ENCODE peak calls at places on chromosomes 2 and 18, in five cellular contexts. D, Z, Y, C and T are unnamed samples.

GRCh38 chr2:69798909-69799526 is 30.4 kb upstream of the GMCL1 start:
- DNase-seq in C (no peak), Y (no peak), D (no peak), Z (peak; percentile 97), T (no peak)

GRCh38 chr2:221282386-221282785 is 289.7 kb downstream of the EPHA4 start:
- DNase-seq in Z (no peak), D (no peak), Y (no peak), C (no peak), T (no peak)

GRCh38 chr2:104290566-104290891 is 563.4 kb upstream of the POU3F3 start:
- DNase-seq in Z (no peak), Y (no peak), C (no peak), D (no peak), T (no peak)

GRCh38 chr2:100252811-100253698 is 69.2 kb downstream of the LONRF2 start:
- DNase-seq in D (no peak), Y (no peak), C (no peak), Z (no peak), T (no peak)

GRCh38 chr2:85162746-85163301 is 29.6 kb downstream of the TCF7L1 start:
- DNase-seq in D (no peak), Z (no peak), Y (no peak), C (no peak), T (no peak)

GRCh38 chr18:57961876-57962505 is 82.0 kb upstream of the NEDD4L start:
- DNase-seq in Z (no peak), Y (no peak), C (no peak), D (no peak), T (no peak)

GRCh38 chr2:144133881-144134280 is 386.0 kb downstream of the ZEB2 start:
- DNase-seq in C (no peak), Y (no peak), D (no peak), Z (peak; percentile 47), T (no peak)

GRCh38 chr2:202773576-202773975 is 98.0 kb downstream of the ICA1L start:
- DNase-seq in D (no peak), Y (no peak), Z (no peak), C (no peak), T (no peak)

GRCh38 chr2:61951876-61952275 is 46.4 kb downstream of the COMMD1 start:
- DNase-seq in Z (no peak), Y (no peak), D (no peak), C (no peak), T (no peak)

GRCh38 chr2:237182422-237183123 is 96.9 kb downstream of the COPS8 start:
- DNase-seq in Y (no peak), D (no peak), C (no peak), Z (no peak), T (no peak)
- TF ChIP-seq POLR2AphosphoS5 in Y (no peak), D (no peak), C (no peak), Z (no peak), T (no peak)

DNA sequence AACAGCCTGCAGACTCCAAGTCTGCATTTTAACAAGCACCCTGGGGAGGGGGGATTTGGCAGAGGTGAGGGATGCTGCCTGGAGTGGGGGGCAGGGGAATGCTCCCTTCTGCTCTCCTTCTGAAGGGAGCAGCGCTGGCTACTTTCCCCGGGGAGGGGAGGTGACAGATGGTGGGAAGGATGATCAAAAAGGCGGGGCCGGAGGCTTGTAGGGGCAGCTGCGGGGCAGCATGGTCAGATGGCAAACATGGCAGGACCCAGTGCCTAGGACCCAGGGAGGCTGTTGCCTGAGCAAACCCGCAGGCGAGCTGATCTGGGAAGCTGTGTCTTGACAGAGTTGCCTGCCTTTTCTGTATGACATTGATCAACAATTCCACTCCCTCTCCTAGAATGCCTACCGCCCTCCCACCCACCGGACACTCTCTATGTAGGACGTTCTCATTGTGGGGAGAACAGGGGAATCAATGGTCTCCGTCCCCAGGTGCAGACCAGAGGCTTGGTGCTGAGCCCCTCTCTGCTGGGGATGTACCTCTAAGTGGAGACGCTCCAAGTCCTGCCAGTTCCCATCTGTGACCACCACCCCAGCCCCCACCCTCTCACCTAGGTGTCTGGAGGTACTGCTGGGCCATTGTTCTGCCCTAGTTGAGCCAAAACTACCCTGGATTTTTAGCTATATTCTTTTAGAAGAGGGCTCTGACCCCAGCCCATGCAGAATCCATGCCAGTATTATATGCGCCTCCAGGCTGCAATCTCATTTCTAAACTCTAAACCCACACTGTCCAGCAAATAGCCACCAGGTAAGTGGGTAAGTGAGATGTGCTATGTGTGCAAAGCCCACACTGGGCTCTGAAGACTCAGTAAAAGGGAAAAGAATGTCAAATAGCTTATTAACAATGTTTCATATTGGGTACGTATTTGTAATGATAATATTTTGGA is 89.7 kb upstream of the SEC11C start:
- DNase-seq in Y (no peak), Z (no peak), D (no peak), C (peak; percentile 55), T (no peak)
- TF ChIP-seq TAF1 in Y (no peak), Z (no peak), D (no peak), C (no peak), T (no peak)

GRCh38 chr2:178111743-178112142 is 494 bp upstream of the RBM45 start:
- DNase-seq in D (no peak), Y (no peak), Z (no peak), C (no peak), T (no peak)

GRCh38 chr2:178114462-178114861 is 2.2 kb downstream of the RBM45 start:
- DNase-seq in D (no peak), Y (no peak), Z (no peak), C (no peak), T (no peak)

GRCh38 chr2:178109813-178110212 is 2.4 kb upstream of the RBM45 start:
- DNase-seq in Y (peak; percentile 42), D (peak; percentile 18), C (no peak), Z (peak; percentile 55), T (no peak)

GRCh38 chr2:178110681-178111080 is 1.6 kb upstream of the RBM45 start:
- DNase-seq in Y (no peak), C (no peak), D (no peak), Z (no peak), T (no peak)

GRCh38 chr2:178112202-178113152 is at the start of gene RBM45:
- DNase-seq in Y (peak; percentile 92), C (peak; percentile 94), D (peak; percentile 79), Z (peak; percentile 96), T (peak; percentile 69)
- TF ChIP-seq POLR2AphosphoS5 in Y (peak; percentile 93), C (peak; percentile 78), D (peak; percentile 83), Z (peak; percentile 86), T (peak; percentile 89)

DNA sequence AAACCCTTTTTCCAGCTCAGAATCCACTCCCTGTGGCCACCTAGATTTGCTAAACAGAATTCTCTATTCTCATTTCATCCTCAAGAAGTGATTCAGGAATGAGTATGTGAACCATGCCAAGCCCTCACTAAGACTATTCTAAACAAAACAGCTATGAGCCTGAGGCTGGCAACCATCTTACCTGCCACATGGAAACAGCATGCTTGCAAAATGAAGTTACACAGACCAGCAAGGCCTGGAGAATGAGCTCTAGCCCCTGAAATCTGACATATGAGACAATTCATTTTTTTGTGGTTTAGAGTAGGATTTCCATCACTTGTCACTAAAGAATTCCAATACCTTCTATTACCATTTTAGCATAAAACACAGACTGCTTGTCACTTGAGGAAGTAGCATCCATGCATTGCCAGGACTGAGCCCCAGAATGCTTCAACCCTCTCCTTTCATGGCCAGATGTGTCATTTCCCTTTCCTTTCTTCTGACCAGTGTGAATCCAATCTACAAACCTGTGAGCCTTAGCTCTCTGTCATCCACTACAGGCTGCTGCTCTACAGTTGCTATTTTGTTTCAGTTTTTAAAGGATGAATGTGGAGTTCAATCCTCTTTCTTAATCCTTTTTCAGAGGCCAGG is 744.3 kb upstream of the ACVR2A start:
- DNase-seq in D (no peak), C (no peak), Z (no peak), Y (no peak), T (no peak)
- TF ChIP-seq TAF1 in D (no peak), C (no peak), Z (no peak), Y (no peak), T (no peak)

GRCh38 chr2:3827673-3828575 is 124.5 kb downstream of the DCDC2C start:
- DNase-seq in Z (peak; percentile 36), C (no peak), Y (no peak), D (no peak), T (no peak)
- TF ChIP-seq POLR2AphosphoS5 in Z (no peak), C (no peak), Y (no peak), D (no peak), T (no peak)

GRCh38 chr18:9661564-9661963 is 46.5 kb upstream of the RAB31 start:
- DNase-seq in C (no peak), D (no peak), Y (no peak), Z (peak; percentile 31), T (no peak)

GRCh38 chr18:9653390-9653789 is 39.0 kb upstream of the PPP4R1 start:
- DNase-seq in C (no peak), D (no peak), Y (peak; percentile 57), Z (no peak), T (no peak)

GRCh38 chr18:9663377-9663776 is 44.7 kb upstream of the RAB31 start:
- DNase-seq in D (no peak), C (no peak), Z (peak; percentile 47), Y (no peak), T (no peak)

GRCh38 chr18:9659499-9660387 is 45.4 kb upstream of the PPP4R1 start:
- DNase-seq in C (no peak), D (no peak), Z (no peak), Y (no peak), T (no peak)

GRCh38 chr18:9658111-9658641 is 43.8 kb upstream of the PPP4R1 start:
- DNase-seq in D (no peak), Z (no peak), C (no peak), Y (no peak), T (no peak)
- TF ChIP-seq TAF1 in D (no peak), Z (no peak), C (no peak), Y (no peak), T (no peak)

GRCh38 chr2:222603501-222603900 is 52.4 kb downstream of the FARSB start:
- DNase-seq in C (no peak), Z (no peak), D (no peak), Y (no peak), T (no peak)
- TF ChIP-seq POLR2AphosphoS5 in C (no peak), Z (no peak), D (no peak), Y (no peak), T (no peak)